ENCODE peak calls at places on chromosomes 12 and 14, in five cellular contexts. F is uterus, V is suprapubic skin, C is gastrocnemius medialis, X is K562. K is an unnamed sample. For H3K4me1, the result is how much of the 10 kb centered on the place peaks cover.

GRCh38 chr12:69161835-69162234 is 77.5 kb upstream of the CPSF6 start:
- DNase-seq in F (no peak), V (no peak), C (no peak), X (no peak), K (no peak)

GRCh38 chr12:51318846-51319570 is 5.0 kb downstream of the BIN2 start:
- DNase-seq in F (no peak), V (no peak), C (no peak), X (no peak), K (no peak)

GRCh38 chr14:54848910-54849309 is 53.7 kb downstream of the GCH1 start:
- DNase-seq in F (no peak), V (no peak), C (no peak), X (no peak), K (no peak)

GRCh38 chr14:66395300-66395699 is 90.9 kb upstream of the CCDC196 start:
- DNase-seq in F (no peak), V (no peak), C (no peak), X (no peak), K (no peak)

GRCh38 chr14:71071042-71071441 is 163.8 kb downstream of the PCNX1 start:
- DNase-seq in F (no peak), V (no peak), C (no peak), X (no peak), K (no peak)

GRCh38 chr12:388547-389137 is 478 bp downstream of the KDM5A start:
- DNase-seq in F (no peak), V (no peak), C (no peak), X (no peak), K (no peak)

GRCh38 chr12:52335598-52336262 is 14.5 kb upstream of the KRT83 start:
- DNase-seq in F (no peak), V (no peak), C (no peak), X (no peak), K (no peak)

GRCh38 chr12:125228519-125229260 is 163.5 kb downstream of the AACS start:
- DNase-seq in F (no peak), V (no peak), C (no peak), X (peak), K (no peak)

GRCh38 chr12:43370299-43370698 is 181.7 kb downstream of the ADAMTS20 start:
- DNase-seq in F (no peak), V (no peak), C (no peak), X (no peak), K (no peak)

GRCh38 chr14:98957211-98958047 is 314.6 kb downstream of the BCL11B start:
- DNase-seq in F (peak), V (peak), C (peak), X (no peak), K (peak)

GRCh38 chr12:64877363-64878004 is 53.0 kb downstream of the TBC1D30 start:
- DNase-seq in F (no peak), V (no peak), C (no peak), X (no peak), K (no peak)

GRCh38 chr12:106193404-106194215 is 54.2 kb downstream of the CKAP4 start:
- DNase-seq in F (no peak), V (no peak), C (no peak), X (no peak), K (no peak)

GRCh38 chr14:73008501-73008900 is 18.4 kb downstream of the ZFYVE1 start:
- DNase-seq in F (no peak), V (no peak), C (peak), X (no peak), K (no peak)

GRCh38 chr12:7935773-7936581 is at the start of gene SLC2A3:
- DNase-seq in F (peak), V (no peak), C (peak), X (peak), K (no peak)

GRCh38 chr12:113002155-113002554 is 23.8 kb downstream of the OAS2 start:
- DNase-seq in F (no peak), V (peak), C (no peak), X (peak), K (no peak)

GRCh38 chr14:103563089-103563620 is 395 bp downstream of the COA8 start:
- DNase-seq in F (no peak), V (no peak), C (peak), X (peak), K (peak)

GRCh38 chr12:89756100-89756637 is 47.5 kb upstream of the ATP2B1 start:
- DNase-seq in F (no peak), V (no peak), C (no peak), X (no peak), K (no peak)

GRCh38 chr12:42967850-42968249 is 378.3 kb upstream of the PRICKLE1 start:
- DNase-seq in F (no peak), V (no peak), C (no peak), X (no peak), K (no peak)

GRCh38 chr12:701896-702539 is 38.8 kb upstream of the NINJ2 start:
- DNase-seq in F (no peak), V (no peak), C (no peak), X (no peak), K (no peak)

GRCh38 chr14:50303744-50304471 is 8.1 kb downstream of the L2HGDH start:
- DNase-seq in F (no peak), V (no peak), C (peak), X (no peak), K (no peak)

GRCh38 chr12:113040722-113041168 is 15.8 kb upstream of the DTX1 start:
- DNase-seq in F (peak), V (peak), C (peak), X (no peak), K (peak)

GRCh38 chr14:50602035-50602434 is 42.1 kb downstream of the ATL1 start:
- DNase-seq in F (no peak), V (no peak), C (no peak), X (no peak), K (no peak)

GRCh38 chr12:66375560-66375959 is 73.3 kb downstream of the HELB start:
- DNase-seq in F (no peak), V (no peak), C (no peak), X (no peak), K (no peak)

GRCh38 chr12:11227373-11227772 is 40.6 kb upstream of the TAS2R42 start:
- DNase-seq in F (no peak), V (no peak), C (no peak), X (no peak), K (no peak)

GRCh38 chr12:61629702-61630101 is 630.5 kb upstream of the USP15 start:
- DNase-seq in F (no peak), V (no peak), C (no peak), X (no peak), K (no peak)

GRCh38 chr14:34065690-34066391 is 115.0 kb upstream of the EGLN3 start:
- DNase-seq in F (no peak), V (no peak), C (no peak), X (no peak), K (no peak)

GRCh38 chr14:34063042-34063441 is 112.2 kb upstream of the EGLN3 start:
- DNase-seq in F (no peak), V (no peak), C (no peak), X (no peak), K (no peak)

GRCh38 chr14:34065222-34065621 is 114.3 kb upstream of the EGLN3 start:
- DNase-seq in F (no peak), V (no peak), C (no peak), X (no peak), K (no peak)

GRCh38 chr14:34063470-34064164 is 112.7 kb upstream of the EGLN3 start:
- DNase-seq in F (no peak), V (no peak), C (peak), X (no peak), K (no peak)

GRCh38 chr14:34064349-34064748 is 113.5 kb upstream of the EGLN3 start:
- DNase-seq in F (peak), V (no peak), C (peak), X (no peak), K (no peak)
- TF ChIP-seq CTCF in F (no peak), V (no peak), C (no peak), X (no peak), K (peak)

GRCh38 chr12:121632069-121632970 is 6.0 kb downstream of the ORAI1 start:
- DNase-seq in F (no peak), V (no peak), C (no peak), X (peak), K (no peak)
- H3K4me1 ChIP-seq in F (under half), V (half or more), C (half or more), X (under half), K (under half)

DNA sequence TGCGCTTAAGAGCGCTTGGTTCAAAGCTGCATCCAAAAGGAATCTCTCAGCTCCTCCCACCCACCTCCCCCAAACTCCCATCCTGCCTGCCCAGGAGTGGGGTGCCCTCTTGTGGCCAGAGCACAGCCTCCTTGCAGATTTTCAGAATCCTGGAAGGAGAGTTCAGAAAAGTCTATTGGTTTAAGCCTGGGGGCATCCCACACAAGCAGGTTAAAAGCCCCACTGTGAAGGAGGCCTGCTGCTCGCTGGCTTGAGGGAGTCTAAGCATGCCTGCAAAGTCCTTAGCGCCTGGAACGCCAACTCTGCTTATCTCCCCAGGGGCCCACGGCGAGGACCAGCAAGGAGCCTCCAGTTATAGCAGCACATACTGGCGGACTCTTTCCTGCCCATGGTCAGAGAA is 297.1 kb downstream of the KSR2 start:
- DNase-seq in F (no peak), V (no peak), C (peak), X (peak), K (no peak)
- TF ChIP-seq CTCF in F (no peak), V (peak), C (peak), X (peak), K (peak)

GRCh38 chr12:6532051-6532926 is 2.0 kb upstream of the GAPDH start:
- DNase-seq in F (peak), V (no peak), C (peak), X (peak), K (peak)

GRCh38 chr12:6534914-6535696 is 788 bp downstream of the GAPDH start:
- DNase-seq in F (peak), V (peak), C (peak), X (peak), K (no peak)

GRCh38 chr12:6532927-6533652 is 1.2 kb upstream of the GAPDH start:
- DNase-seq in F (peak), V (no peak), C (peak), X (peak), K (no peak)

GRCh38 chr12:6534158-6534913 is at the start of gene GAPDH:
- DNase-seq in F (peak), V (peak), C (peak), X (peak), K (peak)

DNA sequence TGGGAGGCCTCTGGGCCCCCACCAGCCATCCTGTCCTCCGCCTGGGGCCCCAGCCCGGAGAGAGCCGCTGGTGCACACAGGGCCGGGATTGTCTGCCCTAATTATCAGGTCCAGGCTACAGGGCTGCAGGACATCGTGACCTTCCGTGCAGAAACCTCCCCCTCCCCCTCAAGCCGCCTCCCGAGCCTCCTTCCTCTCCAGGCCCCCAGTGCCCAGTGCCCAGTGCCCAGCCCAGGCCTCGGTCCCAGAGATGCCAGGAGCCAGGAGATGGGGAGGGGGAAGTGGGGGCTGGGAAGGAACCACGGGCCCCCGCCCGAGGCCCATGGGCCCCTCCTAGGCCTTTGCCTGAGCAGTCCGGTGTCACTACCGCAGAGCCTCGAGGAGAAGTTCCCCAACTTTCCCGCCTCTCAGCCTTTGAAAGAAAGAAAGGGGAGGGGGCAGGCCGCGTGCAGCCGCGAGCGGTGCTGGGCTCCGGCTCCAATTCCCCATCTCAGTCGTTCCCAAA is 612 bp upstream of the GAPDH start:
- DNase-seq in F (peak), V (no peak), C (peak), X (peak), K (no peak)
- H3K4me1 ChIP-seq in F (under half), V (half or more), C (under half), X (half or more), K (under half)

GRCh38 chr14:94706132-94706531 is 63.8 kb downstream of the GSC start:
- DNase-seq in F (no peak), V (no peak), C (no peak), X (no peak), K (no peak)
- TF ChIP-seq CTCF in F (no peak), V (no peak), C (no peak), X (no peak), K (no peak)

GRCh38 chr14:105167303-105168092 is 1.1 kb downstream of the JAG2 start:
- DNase-seq in F (no peak), V (no peak), C (peak), X (peak), K (no peak)
- H3K4me1 ChIP-seq in F (under half), V (half or more), C (half or more), X (half or more), K (under half)

DNA sequence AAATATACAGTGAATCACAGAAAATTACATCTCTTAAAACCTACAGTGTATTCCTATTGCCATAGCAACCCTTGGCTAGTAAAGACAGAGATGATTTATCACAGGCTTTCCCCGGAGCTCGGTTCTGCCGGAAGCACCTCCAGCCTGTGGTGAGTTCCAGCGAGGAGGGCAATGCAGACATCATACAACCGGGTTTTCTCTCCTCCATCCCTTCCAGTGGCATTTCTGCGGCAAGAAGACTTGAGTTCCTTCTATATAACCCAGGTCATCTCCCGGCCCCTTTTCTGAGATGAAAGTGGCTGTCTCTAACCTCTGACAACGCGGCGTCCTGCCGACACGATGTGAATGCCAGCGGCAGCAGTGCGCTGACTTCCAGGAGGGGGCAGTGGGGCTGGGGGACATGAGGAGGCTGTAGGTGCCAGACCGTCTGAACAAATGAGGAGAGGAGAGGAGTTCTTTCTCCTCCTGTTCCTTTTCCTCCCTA is 68.5 kb upstream of the MAX start:
- DNase-seq in F (no peak), V (no peak), C (no peak), X (no peak), K (no peak)
- TF ChIP-seq CTCF in F (no peak), V (no peak), C (no peak), X (no peak), K (peak)

GRCh38 chr14:95493976-95494375 is 22.5 kb downstream of the SYNE3 start:
- DNase-seq in F (no peak), V (no peak), C (no peak), X (no peak), K (no peak)
- H3K4me1 ChIP-seq in F (under half), V (half or more), C (under half), X (under half), K (under half)

GRCh38 chr12:119565404-119565803 is 28.2 kb upstream of the TMEM233 start:
- DNase-seq in F (no peak), V (no peak), C (no peak), X (no peak), K (no peak)
- TF ChIP-seq CTCF in F (no peak), V (no peak), C (no peak), X (no peak), K (no peak)

K was measured in RWPE2.